ENCODE peak calls at places on chromosomes 11 and 22, in nine cellular contexts. K is activated T-helper 1 cell treated with anti-CD3 and anti-CD28 coated beads, Interleukin-2, amount 50 U/mL, for 16 hours; N is COLO829; G is lower leg skin; B is fibroblast of pulmonary artery; D is RWPE1; A is cardiac fibroblast; E is activated CD4-positive, alpha-beta T cell treated with anti-CD3 and anti-CD28 coated beads, Interleukin-2, amount 50 U/mL, for 1 hour; X is EH. I is an unnamed sample.

GRCh38 chr11:131745405-131745804 is 375.0 kb downstream of the NTM start:
- DNase-seq in K (no peak), N (no peak), G (no peak), B (peak; percentile 77), D (no peak), A (peak; percentile 93), E (no peak), X (peak; percentile 75), I (no peak)

GRCh38 chr11:2564008-2564530 is 119.3 kb downstream of the KCNQ1 start:
- DNase-seq in K (no peak), N (no peak), G (no peak), B (no peak), D (no peak), A (no peak), E (no peak), X (no peak), I (no peak)

GRCh38 chr11:133937015-133937414 is 19.8 kb downstream of the IGSF9B start:
- DNase-seq in K (no peak), N (no peak), G (no peak), B (no peak), D (no peak), A (no peak), E (no peak), X (no peak), I (no peak)

GRCh38 chr11:110778351-110778750 is 66.1 kb upstream of the ARHGAP20 start:
- DNase-seq in K (no peak), N (no peak), G (no peak), B (no peak), D (no peak), A (peak; percentile 10), E (no peak), X (peak; percentile 64), I (no peak)

GRCh38 chr11:77244277-77245014 is 57.0 kb downstream of the GDPD4 start:
- DNase-seq in K (no peak), N (peak; percentile 85), G (no peak), B (peak; percentile 78), D (peak; percentile 64), A (peak; percentile 85), E (no peak), X (peak; percentile 89), I (peak; percentile 12)

GRCh38 chr11:69874178-69874983 is 55.2 kb upstream of the FGF3 start:
- DNase-seq in K (no peak), N (no peak), G (no peak), B (no peak), D (no peak), A (no peak), E (no peak), X (no peak), I (no peak)

GRCh38 chr11:10599388-10600175 is 31.1 kb upstream of the LYVE1 start:
- DNase-seq in K (no peak), N (no peak), G (no peak), B (peak; percentile 58), D (no peak), A (peak; percentile 49), E (no peak), X (peak; percentile 38), I (no peak)

GRCh38 chr22:46673205-46673604 is 53.0 kb downstream of the GRAMD4 start:
- DNase-seq in K (no peak), N (no peak), G (no peak), B (no peak), D (no peak), A (no peak), E (no peak), X (peak; percentile 7), I (no peak)

GRCh38 chr11:69339916-69340565 is 46.1 kb downstream of the MYEOV start:
- DNase-seq in K (no peak), N (no peak), G (no peak), B (no peak), D (no peak), A (no peak), E (no peak), X (no peak), I (no peak)